ENCODE peak calls at places on chromosomes 16 and 17, in five cellular contexts. F, I, C, P and H are unnamed samples.

GRCh38 chr17:48571024-48571818 is 6.9 kb downstream of the HOXB4 start:
- DNase-seq in F (no peak), I (no peak), C (no peak), P (no peak), H (no peak)

GRCh38 chr16:78331749-78332148 is 232.3 kb downstream of the WWOX start:
- DNase-seq in F (no peak), I (no peak), C (no peak), P (no peak), H (no peak)

GRCh38 chr16:610513-611381 is 20.0 kb upstream of the WFIKKN1 start:
- DNase-seq in F (peak; percentile 81), I (peak; percentile 71), C (no peak), P (peak; percentile 92), H (no peak)

GRCh38 chr17:33163827-33164555 is 129.1 kb downstream of the ASIC2 start:
- DNase-seq in F (peak; percentile 5), I (no peak), C (no peak), P (no peak), H (no peak)

GRCh38 chr17:58324409-58325288 is 3.9 kb downstream of the TSPOAP1 start:
- DNase-seq in F (peak; percentile 75), I (peak; percentile 87), C (peak; percentile 10), P (peak; percentile 87), H (peak; percentile 67)

GRCh38 chr16:89696598-89697128 is 4.8 kb downstream of the SPATA2L start:
- DNase-seq in F (no peak), I (no peak), C (peak; percentile 38), P (peak; percentile 73), H (no peak)

GRCh38 chr16:73176577-73177013 is 128.7 kb upstream of the ZFHX3 start:
- DNase-seq in F (no peak), I (peak; percentile 27), C (peak; percentile 86), P (no peak), H (no peak)

GRCh38 chr16:74623214-74623842 is 16.4 kb upstream of the GLG1 start:
- DNase-seq in F (no peak), I (peak; percentile 43), C (peak; percentile 65), P (no peak), H (no peak)

GRCh38 chr16:49010396-49010795 is 271.2 kb downstream of the CBLN1 start:
- DNase-seq in F (no peak), I (no peak), C (no peak), P (no peak), H (no peak)

GRCh38 chr17:74213897-74214386 is 571 bp downstream of the TTYH2 start:
- DNase-seq in F (no peak), I (peak; percentile 39), C (no peak), P (peak; percentile 83), H (no peak)

GRCh38 chr17:34370997-34371395 is 8.0 kb upstream of the CCL1 start:
- DNase-seq in F (no peak), I (no peak), C (peak; percentile 3), P (no peak), H (no peak)

GRCh38 chr16:752008-752315 is 8.6 kb upstream of the MSLN start:
- DNase-seq in F (no peak), I (peak; percentile 61), C (no peak), P (no peak), H (no peak)

GRCh38 chr17:39660011-39660360 is 5.2 kb upstream of the TCAP start:
- DNase-seq in F (no peak), I (no peak), C (no peak), P (no peak), H (no peak)

GRCh38 chr16:88444826-88445582 is 8.1 kb upstream of the ZFPM1 start:
- DNase-seq in F (no peak), I (no peak), C (no peak), P (no peak), H (no peak)

GRCh38 chr17:27414271-27414670 is 42.0 kb upstream of the KSR1 start:
- DNase-seq in F (no peak), I (no peak), C (peak; percentile 18), P (no peak), H (no peak)

GRCh38 chr17:3740611-3741073 is 16.9 kb downstream of the HASPIN start:
- DNase-seq in F (no peak), I (no peak), C (no peak), P (peak; percentile 70), H (no peak)

GRCh38 chr16:27784351-27785306 is 234.7 kb downstream of the KATNIP start:
- DNase-seq in F (no peak), I (no peak), C (no peak), P (no peak), H (no peak)

GRCh38 chr17:38735161-38735997 is 5.2 kb downstream of the CISD3 start:
- DNase-seq in F (peak; percentile 70), I (peak; percentile 82), C (peak; percentile 24), P (peak; percentile 88), H (peak; percentile 84)

GRCh38 chr17:83109386-83109785 is 30.0 kb downstream of the METRNL start:
- DNase-seq in F (no peak), I (no peak), C (no peak), P (no peak), H (no peak)

GRCh38 chr16:70676571-70677498 is 9.0 kb downstream of the MTSS2 start:
- DNase-seq in F (no peak), I (no peak), C (peak; percentile 24), P (peak; percentile 31), H (no peak)

GRCh38 chr16:21075252-21075651 is 75.4 kb downstream of the DNAH3 start:
- DNase-seq in F (no peak), I (no peak), C (no peak), P (no peak), H (no peak)

GRCh38 chr16:67917852-67918236 is 13.8 kb downstream of the CTRL start:
- DNase-seq in F (no peak), I (no peak), C (peak; percentile 67), P (no peak), H (no peak)

GRCh38 chr17:48113201-48113676 is 5.7 kb downstream of the SNX11 start:
- DNase-seq in F (no peak), I (no peak), C (no peak), P (no peak), H (no peak)

GRCh38 chr17:15398736-15399331 is 57.4 kb upstream of the TEKT3 start:
- DNase-seq in F (no peak), I (no peak), C (peak; percentile 50), P (no peak), H (no peak)

GRCh38 chr17:28675980-28676379 is 14.0 kb downstream of the SUPT6H start:
- DNase-seq in F (no peak), I (no peak), C (no peak), P (no peak), H (no peak)
- TF ChIP-seq CTCF in F (no peak), I (peak; percentile 25), C (no peak), P (no peak), H (no peak)

GRCh38 chr17:7583253-7584109 is at the start of gene MPDU1:
- DNase-seq in F (peak; percentile 96), I (peak; percentile 98), C (peak; percentile 98), P (peak; percentile 98), H (peak; percentile 96)
- TF ChIP-seq CTCF in F (no peak), I (no peak), C (no peak), P (peak; percentile 12), H (no peak)

GRCh38 chr17:49588726-49589555 is 13.3 kb downstream of the NXPH3 start:
- DNase-seq in F (no peak), I (no peak), C (no peak), P (no peak), H (no peak)

GRCh38 chr17:49588312-49588711 is 12.6 kb downstream of the NXPH3 start:
- DNase-seq in F (no peak), I (no peak), C (no peak), P (no peak), H (no peak)

GRCh38 chr17:49589556-49589885 is 13.8 kb downstream of the NXPH3 start:
- DNase-seq in F (no peak), I (no peak), C (no peak), P (no peak), H (no peak)

GRCh38 chr17:49585422-49586027 is 9.9 kb downstream of the NXPH3 start:
- DNase-seq in F (no peak), I (peak; percentile 71), C (no peak), P (no peak), H (peak; percentile 68)

DNA sequence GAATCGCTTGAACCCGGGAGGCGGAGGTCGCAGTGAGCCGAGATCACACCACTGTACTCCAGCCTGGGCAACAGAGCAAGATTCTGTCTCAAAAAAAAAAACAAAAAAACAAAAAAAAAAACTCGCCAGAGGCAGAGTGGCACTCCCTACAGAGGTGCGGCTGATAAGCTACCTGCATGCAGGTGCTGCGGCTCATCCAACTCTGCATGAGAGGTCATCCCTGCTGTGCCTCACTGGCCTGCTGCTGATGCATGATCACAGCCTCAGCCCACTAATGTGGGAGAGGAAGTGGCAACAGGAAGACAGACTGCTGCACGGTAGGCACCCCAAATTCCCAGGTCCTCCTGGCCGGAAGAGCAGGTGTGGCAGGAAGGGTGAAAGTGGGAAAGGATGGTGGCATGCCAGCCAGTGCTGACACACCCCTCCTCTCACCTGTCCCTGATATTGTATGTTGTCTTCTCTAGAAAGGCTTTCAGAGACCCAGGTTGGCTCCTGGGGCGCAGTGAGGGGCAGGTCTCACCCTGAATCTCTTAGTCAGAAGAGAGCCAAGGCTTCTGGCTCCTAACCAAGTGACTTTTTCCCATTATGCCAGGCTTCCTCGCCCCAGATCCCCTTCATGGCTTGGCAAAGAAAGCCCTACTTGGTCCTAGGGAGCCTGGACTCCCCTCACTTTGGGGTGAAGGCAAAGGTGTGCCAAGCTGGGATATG is 11.8 kb downstream of the NXPH3 start:
- DNase-seq in F (no peak), I (no peak), C (no peak), P (no peak), H (no peak)
- TF ChIP-seq CTCF in F (no peak), I (no peak), C (no peak), P (no peak), H (no peak)

DNA sequence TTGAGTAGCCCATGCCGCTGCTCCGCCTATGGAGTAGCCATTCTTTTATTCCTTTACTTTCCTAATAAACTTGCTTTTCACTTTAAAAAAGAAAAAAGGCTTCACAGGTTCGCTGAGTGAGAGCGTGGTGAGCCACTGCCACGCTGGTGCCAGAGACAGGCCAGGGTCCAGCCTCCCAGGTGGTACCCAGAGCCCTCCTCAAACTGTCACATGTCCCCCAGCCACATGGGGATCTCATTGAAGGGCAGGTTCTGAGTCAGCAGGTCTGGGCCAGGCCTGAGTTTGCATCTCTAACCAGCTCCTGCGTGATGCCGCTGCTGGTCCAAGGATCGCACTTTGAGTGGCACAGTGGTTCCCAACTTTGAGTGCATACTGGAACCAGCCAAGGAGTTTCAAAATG is 36.2 kb downstream of the RBFOX3 start:
- DNase-seq in F (no peak), I (no peak), C (no peak), P (no peak), H (no peak)
- TF ChIP-seq CTCF in F (no peak), I (no peak), C (no peak), P (no peak), H (no peak)

GRCh38 chr17:18970582-18971480 is 18.9 kb downstream of the SLC5A10 start:
- DNase-seq in F (no peak), I (no peak), C (no peak), P (no peak), H (peak; percentile 7)
- TF ChIP-seq CTCF in F (no peak), I (no peak), C (peak; percentile 10), P (no peak), H (no peak)